ENCODE peak calls at places on chromosomes 3 and 15, in five cellular contexts. N, Y, X, Q and G are unnamed samples.

GRCh38 chr3:148379763-148380162 is 317.9 kb upstream of the AGTR1 start:
- DNase-seq in N (no peak), Y (no peak), X (no peak), Q (peak), G (peak)

GRCh38 chr3:54758461-54758860 is 169.4 kb downstream of the LRTM1 start:
- DNase-seq in N (no peak), Y (no peak), X (no peak), Q (no peak), G (no peak)

GRCh38 chr15:34132881-34133280 is 31.0 kb downstream of the PGBD4 start:
- DNase-seq in N (no peak), Y (no peak), X (no peak), Q (no peak), G (no peak)

GRCh38 chr3:52229656-52230055 is 4.2 kb upstream of the TLR9 start:
- DNase-seq in N (peak), Y (no peak), X (no peak), Q (no peak), G (no peak)

GRCh38 chr15:93331545-93332117 is 242.6 kb upstream of the RGMA start:
- DNase-seq in N (peak), Y (no peak), X (peak), Q (no peak), G (no peak)

GRCh38 chr15:57031082-57031481 is 112.6 kb downstream of the TCF12 start:
- DNase-seq in N (no peak), Y (no peak), X (no peak), Q (no peak), G (no peak)

GRCh38 chr15:63874616-63875015 is 40.9 kb upstream of the HERC1 start:
- DNase-seq in N (no peak), Y (peak), X (no peak), Q (no peak), G (no peak)

GRCh38 chr3:66496731-66497130 is 4.1 kb downstream of the LRIG1 start:
- DNase-seq in N (no peak), Y (no peak), X (no peak), Q (no peak), G (no peak)

GRCh38 chr15:85639752-85640381 is 154.9 kb downstream of the KLHL25 start:
- DNase-seq in N (no peak), Y (no peak), X (no peak), Q (peak), G (no peak)

GRCh38 chr3:59064276-59064675 is 14.5 kb upstream of the CFAP20DC start:
- DNase-seq in N (peak), Y (no peak), X (peak), Q (no peak), G (no peak)

GRCh38 chr15:45157974-45158373 is 28.2 kb downstream of the DUOX1 start:
- DNase-seq in N (no peak), Y (no peak), X (no peak), Q (peak), G (peak)

GRCh38 chr3:28376424-28376823 is 27.8 kb upstream of the AZI2 start:
- DNase-seq in N (no peak), Y (peak), X (no peak), Q (peak), G (no peak)

GRCh38 chr15:34038404-34039179 is 412 bp downstream of the AVEN start:
- DNase-seq in N (peak), Y (peak), X (peak), Q (peak), G (peak)

GRCh38 chr3:118541791-118542190 is 492.9 kb downstream of the IGSF11 start:
- DNase-seq in N (no peak), Y (no peak), X (no peak), Q (no peak), G (no peak)

GRCh38 chr3:194805546-194805945 is 119.9 kb downstream of the FAM43A start:
- DNase-seq in N (no peak), Y (no peak), X (no peak), Q (no peak), G (no peak)

GRCh38 chr15:79329186-79329611 is 18.3 kb downstream of the TMED3 start:
- DNase-seq in N (no peak), Y (no peak), X (no peak), Q (peak), G (no peak)

GRCh38 chr3:165800970-165801369 is 36.3 kb downstream of the BCHE start:
- DNase-seq in N (no peak), Y (no peak), X (no peak), Q (peak), G (no peak)

GRCh38 chr3:108103971-108104797 is 13.4 kb upstream of the CD47 start:
- DNase-seq in N (no peak), Y (no peak), X (no peak), Q (no peak), G (no peak)

GRCh38 chr3:108099679-108100428 is 9.0 kb upstream of the CD47 start:
- DNase-seq in N (no peak), Y (no peak), X (no peak), Q (peak), G (no peak)

GRCh38 chr3:108100906-108101305 is 10.1 kb upstream of the CD47 start:
- DNase-seq in N (no peak), Y (no peak), X (no peak), Q (no peak), G (no peak)

GRCh38 chr3:108103040-108103751 is 12.4 kb upstream of the CD47 start:
- DNase-seq in N (peak), Y (no peak), X (no peak), Q (no peak), G (no peak)

GRCh38 chr3:108102420-108103039 is 11.7 kb upstream of the CD47 start:
- DNase-seq in N (no peak), Y (no peak), X (no peak), Q (no peak), G (no peak)
- H3K23ac ChIP-seq in N (no peak), Y (no peak), X (no peak), Q (no peak), G (no peak)

GRCh38 chr3:188106898-188107684 is 46.9 kb upstream of the LPP start:
- DNase-seq in N (peak), Y (no peak), X (peak), Q (no peak), G (no peak)

GRCh38 chr3:188106454-188106853 is 47.5 kb upstream of the LPP start:
- DNase-seq in N (no peak), Y (no peak), X (no peak), Q (no peak), G (no peak)

GRCh38 chr3:188113761-188114160 is 40.2 kb upstream of the LPP start:
- DNase-seq in N (no peak), Y (no peak), X (no peak), Q (no peak), G (no peak)

GRCh38 chr3:188108703-188109412 is 45.1 kb upstream of the LPP start:
- DNase-seq in N (no peak), Y (no peak), X (no peak), Q (no peak), G (no peak)

DNA sequence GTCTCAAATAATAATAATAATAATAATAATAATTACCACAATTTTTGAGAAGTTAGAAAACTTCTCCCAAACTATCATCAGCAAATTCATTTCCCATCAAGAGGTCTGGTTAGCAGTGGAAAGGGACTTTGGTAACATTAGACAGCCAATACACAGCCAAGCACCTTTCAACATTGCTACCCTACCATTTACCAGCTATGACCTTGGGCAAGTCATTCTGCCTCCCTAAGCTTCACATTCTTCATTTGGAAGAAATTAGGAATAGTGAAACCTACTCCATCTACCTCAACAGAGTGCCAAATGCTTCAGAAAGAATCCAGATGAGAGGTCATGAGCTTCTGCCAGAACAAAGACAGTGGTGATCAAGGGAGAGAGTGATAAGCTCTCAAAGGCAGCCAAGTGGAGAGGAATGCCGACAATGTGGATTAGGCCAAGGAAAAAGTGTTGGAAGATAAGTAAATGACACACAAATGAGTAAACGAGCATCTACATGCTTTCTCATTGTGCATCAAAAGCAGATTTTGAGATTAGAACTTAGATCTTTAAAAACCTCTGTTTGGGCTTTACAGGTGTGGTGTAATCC is 42.9 kb upstream of the LPP start:
- DNase-seq in N (no peak), Y (peak), X (no peak), Q (no peak), G (peak)
- H2BK12ac ChIP-seq in N (no peak), Y (no peak), X (no peak), Q (no peak), G (no peak)

GRCh38 chr15:59296181-59296617 is 76.5 kb downstream of the MYO1E start:
- DNase-seq in N (peak), Y (peak), X (no peak), Q (peak), G (no peak)

GRCh38 chr15:59300618-59301139 is 72.0 kb downstream of the MYO1E start:
- DNase-seq in N (no peak), Y (no peak), X (no peak), Q (no peak), G (no peak)

GRCh38 chr15:59298876-59299275 is 73.8 kb downstream of the MYO1E start:
- DNase-seq in N (no peak), Y (no peak), X (no peak), Q (no peak), G (no peak)

GRCh38 chr15:59299919-59300617 is 72.6 kb downstream of the MYO1E start:
- DNase-seq in N (no peak), Y (peak), X (no peak), Q (peak), G (no peak)

DNA sequence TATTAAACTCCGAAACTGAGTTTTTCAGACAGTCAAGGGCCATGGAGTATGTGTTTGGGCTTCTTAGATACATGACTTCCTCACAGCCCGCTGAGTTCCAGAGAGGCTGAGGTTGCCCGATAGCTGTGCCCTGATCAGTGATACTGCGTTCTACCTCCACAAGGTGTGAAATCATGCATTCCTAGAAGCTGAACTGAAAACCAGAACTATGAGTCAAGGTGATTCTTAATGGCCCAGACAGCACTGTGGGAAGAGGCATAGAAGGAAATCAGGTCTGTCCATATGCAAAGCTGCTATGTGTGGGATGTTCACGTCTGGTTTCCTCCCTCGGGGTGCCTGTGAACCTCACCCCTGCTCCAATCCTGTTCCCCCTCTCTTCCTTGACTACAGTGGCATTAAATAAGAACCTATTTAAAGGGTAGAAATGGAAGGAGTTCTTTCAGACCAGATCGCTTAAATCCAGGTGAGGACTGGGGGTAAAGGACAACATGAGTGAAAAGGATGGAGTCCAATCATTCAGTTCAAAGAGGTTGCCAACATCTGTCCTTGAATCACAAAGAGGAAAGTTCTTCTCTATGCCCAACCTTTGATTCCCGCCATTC is 74.3 kb downstream of the MYO1E start:
- DNase-seq in N (no peak), Y (peak), X (no peak), Q (no peak), G (no peak)
- H3K23ac ChIP-seq in N (no peak), Y (no peak), X (no peak), Q (no peak), G (no peak)

GRCh38 chr3:42678447-42678846 is 6.9 kb upstream of the KLHL40 start:
- DNase-seq in N (no peak), Y (no peak), X (no peak), Q (no peak), G (no peak)
- H2BK12ac ChIP-seq in N (no peak), Y (no peak), X (no peak), Q (no peak), G (no peak)

GRCh38 chr3:185763347-185764010 is 61.4 kb downstream of the IGF2BP2 start:
- DNase-seq in N (no peak), Y (peak), X (no peak), Q (peak), G (no peak)
- H3K23ac ChIP-seq in N (no peak), Y (no peak), X (no peak), Q (no peak), G (no peak)

GRCh38 chr3:134231131-134231530 is 19.5 kb downstream of the RYK start:
- DNase-seq in N (no peak), Y (no peak), X (no peak), Q (no peak), G (no peak)
- H2BK12ac ChIP-seq in N (no peak), Y (no peak), X (no peak), Q (no peak), G (no peak)

DNA sequence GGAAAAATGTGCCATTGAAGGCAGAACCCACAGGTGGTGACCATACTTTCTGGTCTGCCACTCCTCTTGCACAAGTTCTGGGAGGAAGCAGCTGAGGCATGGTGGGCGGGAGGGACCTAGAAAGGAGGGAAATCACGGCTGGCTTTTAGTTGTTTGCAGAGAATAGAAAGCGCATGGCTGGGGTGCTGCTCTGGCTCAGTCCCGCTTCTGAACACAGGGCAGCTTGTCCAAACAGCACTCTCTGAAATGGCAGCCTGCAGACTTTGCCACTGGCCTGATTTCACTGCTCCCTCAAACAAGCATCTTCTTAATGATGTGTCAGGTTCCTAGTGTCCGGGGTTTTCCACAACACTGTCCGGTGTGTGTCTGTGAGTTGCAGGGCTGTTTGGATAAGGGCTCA is 76.7 kb downstream of the AAGAB start:
- DNase-seq in N (no peak), Y (peak), X (no peak), Q (peak), G (no peak)
- H3K23ac ChIP-seq in N (no peak), Y (no peak), X (no peak), Q (no peak), G (no peak)

DNA sequence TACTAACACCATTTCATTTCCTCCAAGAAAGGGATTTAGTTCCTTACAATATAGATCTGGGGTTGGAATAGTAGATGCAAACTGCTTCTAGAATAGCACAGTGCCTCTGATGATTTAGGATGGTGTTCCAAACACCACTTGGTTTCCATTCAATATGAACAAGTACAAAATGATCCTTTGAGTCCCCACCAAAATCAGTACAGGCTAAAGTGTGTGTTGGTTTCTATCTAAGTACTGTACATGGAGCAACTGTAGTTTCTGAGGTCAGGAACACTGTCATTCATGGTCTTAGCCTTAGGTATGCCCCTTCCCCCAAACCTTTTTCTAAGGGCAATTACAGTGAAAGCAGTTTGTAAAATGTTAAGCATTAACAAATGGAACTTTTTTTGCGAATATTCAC is 162.3 kb downstream of the TNIK start:
- DNase-seq in N (no peak), Y (no peak), X (no peak), Q (no peak), G (no peak)
- H2BK12ac ChIP-seq in N (no peak), Y (no peak), X (no peak), Q (no peak), G (no peak)